ENCODE peak calls at places on chromosome 13, in seven cellular contexts. H is glutamatergic neuron, V is right atrium auricular region, G is fibroblast of lung, P is GM10248, W is activated B cell treated with CpG ODN at 0.5 μM for 24 hours, F is Caco-2. R is an unnamed sample.

GRCh38 chr13:34412817-34413365 is 529.2 kb upstream of the NBEA start:
- DNase-seq in P (no peak), G (no peak), V (no peak), H (no peak), W (no peak), F (no peak), R (no peak)

GRCh38 chr13:68107667-68108066 is 877.5 kb upstream of the PCDH9 start:
- DNase-seq in W (no peak), F (no peak), P (no peak), H (no peak), G (no peak), V (no peak), R (no peak)

GRCh38 chr13:27005556-27005955 is 166.1 kb downstream of the USP12 start:
- DNase-seq in G (no peak), V (no peak), W (no peak), P (no peak), H (no peak), F (no peak), R (no peak)

GRCh38 chr13:89695343-89696257 is 1651.9 kb upstream of the MIR17HG start:
- DNase-seq in F (peak; percentile 45), H (peak; percentile 62), V (no peak), W (no peak), G (peak; percentile 74), P (no peak), R (peak; percentile 8)

GRCh38 chr13:92224052-92224821 is 825.8 kb downstream of the GPC5 start:
- DNase-seq in F (no peak), G (peak; percentile 98), W (no peak), P (no peak), H (no peak), V (no peak), R (no peak)

GRCh38 chr13:90806905-90807304 is 540.6 kb upstream of the MIR17HG start:
- DNase-seq in F (no peak), G (no peak), H (no peak), P (no peak), V (no peak), W (no peak), R (no peak)

GRCh38 chr13:77868717-77869116 is 49.9 kb downstream of the EDNRB start:
- DNase-seq in P (no peak), W (no peak), H (no peak), V (no peak), G (no peak), F (no peak), R (no peak)

GRCh38 chr13:95968906-95969305 is 84.3 kb downstream of the UGGT2 start:
- DNase-seq in H (no peak), P (no peak), W (no peak), F (no peak), V (no peak), G (no peak), R (no peak)

GRCh38 chr13:30257433-30258099 is 49.8 kb downstream of the KATNAL1 start:
- DNase-seq in H (peak; percentile 22), W (no peak), P (peak; percentile 28), F (no peak), G (no peak), V (no peak), R (peak; percentile 35)

GRCh38 chr13:83622422-83622784 is 259.9 kb downstream of the SLITRK1 start:
- DNase-seq in P (no peak), H (no peak), W (no peak), F (no peak), G (no peak), V (no peak), R (no peak)

GRCh38 chr13:76286178-76286577 is 600.0 kb downstream of the KCTD12 start:
- DNase-seq in G (peak; percentile 69), V (no peak), W (no peak), F (no peak), H (no peak), P (no peak), R (no peak)

GRCh38 chr13:47080616-47081015 is 183.8 kb upstream of the HTR2A start:
- DNase-seq in G (no peak), V (no peak), H (no peak), F (no peak), W (no peak), P (no peak), R (no peak)

GRCh38 chr13:67156718-67157049 is 73.5 kb downstream of the PCDH9 start:
- DNase-seq in P (no peak), G (no peak), F (no peak), H (no peak), W (no peak), V (no peak), R (no peak)

GRCh38 chr13:64928704-64929499 is 2301.2 kb downstream of the PCDH9 start:
- DNase-seq in V (no peak), G (peak; percentile 69), W (no peak), P (peak; percentile 12), F (no peak), H (no peak), R (peak; percentile 16)

GRCh38 chr13:109751477-109751876 is 34.9 kb downstream of the IRS2 start:
- DNase-seq in W (no peak), F (no peak), G (no peak), P (no peak), H (no peak), V (no peak), R (no peak)

GRCh38 chr13:28819046-28819747 is 942 bp upstream of the MTUS2 start:
- DNase-seq in F (no peak), G (peak; percentile 17), V (no peak), W (no peak), H (no peak), P (peak; percentile 21), R (peak; percentile 35)

GRCh38 chr13:113976711-113977684 is 3.1 kb upstream of the C13orf46 start:
- DNase-seq in F (no peak), W (no peak), H (peak; percentile 10), V (no peak), P (no peak), G (peak; percentile 13), R (no peak)

GRCh38 chr13:33636955-33637670 is 180.8 kb upstream of the RFC3 start:
- DNase-seq in H (no peak), V (no peak), F (no peak), W (no peak), P (no peak), G (no peak), R (no peak)

GRCh38 chr13:98482476-98483444 is 94.1 kb downstream of the STK24 start:
- DNase-seq in W (no peak), P (peak; percentile 45), H (no peak), F (no peak), G (peak; percentile 92), V (peak; percentile 75), R (peak; percentile 64)

GRCh38 chr13:107223867-107224266 is 655.9 kb upstream of the ARGLU1 start:
- DNase-seq in W (no peak), H (no peak), F (no peak), G (no peak), P (no peak), V (no peak), R (no peak)

GRCh38 chr13:46232281-46232680 is 20.6 kb downstream of the LRRC63 start:
- DNase-seq in F (no peak), P (no peak), W (no peak), H (no peak), V (no peak), G (peak; percentile 7), R (no peak)

DNA sequence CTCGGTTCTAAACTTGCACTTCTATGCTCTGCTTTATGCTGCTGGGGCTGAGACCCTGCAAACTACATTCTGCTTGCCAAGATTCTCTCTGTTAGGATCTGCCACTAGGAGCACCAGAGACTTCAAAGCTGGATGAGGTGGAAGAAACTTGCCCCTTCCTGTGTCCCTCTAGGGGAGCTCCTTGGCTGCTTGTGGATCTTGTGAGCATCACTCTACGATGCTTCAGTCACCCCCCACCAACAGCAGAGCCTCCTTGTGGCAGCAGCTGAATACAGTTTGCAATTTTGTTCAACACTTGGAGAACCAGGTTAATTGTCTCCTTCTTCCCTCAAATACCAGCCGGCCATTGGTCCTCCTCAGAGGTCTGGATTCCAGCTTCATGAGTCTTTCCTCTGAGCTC is 310.6 kb downstream of the FGF14 start:
- DNase-seq in F (peak; percentile 51), H (no peak), P (no peak), V (no peak), G (no peak), W (no peak), R (no peak)
- TF ChIP-seq CTCF in F (peak; percentile 28), H (peak; percentile 31), P (no peak), V (no peak), G (no peak), W (no peak), R (no peak)

GRCh38 chr13:51361111-51361510 is 21.6 kb downstream of the SERPINE3 start:
- DNase-seq in V (no peak), H (no peak), F (no peak), P (no peak), W (no peak), G (no peak), R (no peak)
- TF ChIP-seq CTCF in V (no peak), H (no peak), F (no peak), P (no peak), W (no peak), G (no peak), R (no peak)

GRCh38 chr13:23703241-23703640 is 133.0 kb downstream of the TNFRSF19 start:
- DNase-seq in P (no peak), G (no peak), V (no peak), W (no peak), H (no peak), F (no peak), R (no peak)

GRCh38 chr13:23707674-23708073 is 137.5 kb downstream of the TNFRSF19 start:
- DNase-seq in H (no peak), V (no peak), F (no peak), W (no peak), P (no peak), G (peak; percentile 52), R (no peak)

GRCh38 chr13:23701646-23702045 is 131.4 kb downstream of the TNFRSF19 start:
- DNase-seq in V (peak; percentile 92), F (no peak), W (no peak), G (peak; percentile 65), P (no peak), H (no peak), R (no peak)

GRCh38 chr13:23709521-23709920 is 139.3 kb downstream of the TNFRSF19 start:
- DNase-seq in H (no peak), W (no peak), G (no peak), F (no peak), V (no peak), P (no peak), R (no peak)

DNA sequence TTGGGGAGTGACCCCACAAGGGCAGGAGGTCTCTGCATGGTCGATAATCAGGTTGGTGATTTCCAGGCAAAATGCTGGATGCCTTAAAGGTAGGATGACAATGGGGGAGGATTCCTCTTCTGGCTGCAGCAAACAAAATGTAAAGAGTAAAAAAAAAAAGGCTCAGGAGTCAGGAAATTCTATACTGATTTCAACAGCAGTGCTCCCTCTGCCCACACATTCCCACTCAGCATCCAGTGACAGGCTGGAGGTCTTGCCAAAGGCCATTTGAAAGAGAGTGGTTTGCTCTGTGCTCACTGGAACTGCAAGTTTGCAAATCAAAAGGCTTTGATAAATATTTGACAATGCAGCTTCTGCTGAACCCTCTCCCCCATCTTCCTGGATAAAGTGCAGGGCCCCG is 135.4 kb downstream of the TNFRSF19 start:
- DNase-seq in G (peak; percentile 79), V (no peak), P (no peak), F (no peak), W (no peak), H (no peak), R (no peak)
- TF ChIP-seq CTCF in G (no peak), V (no peak), P (no peak), F (no peak), W (no peak), H (no peak), R (no peak)

DNA sequence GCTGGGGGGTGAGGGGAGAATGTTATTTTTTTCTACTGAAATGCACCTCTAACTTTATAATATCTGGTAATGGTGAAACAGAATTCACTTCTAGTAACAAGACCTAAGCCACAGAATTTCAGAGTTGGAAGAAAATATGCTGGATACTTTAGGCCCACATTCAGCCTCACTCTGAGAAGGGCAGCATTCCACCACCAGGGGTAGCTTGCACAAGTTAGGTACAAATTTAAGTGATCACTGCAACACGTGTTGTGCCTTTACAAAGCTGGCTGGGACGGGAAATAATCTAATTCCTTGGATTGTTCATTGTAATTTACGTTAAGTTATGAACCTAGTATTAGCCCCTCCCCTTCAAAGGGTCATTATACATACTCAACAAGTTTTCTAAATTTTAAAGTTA is 192.3 kb downstream of the RGCC start:
- DNase-seq in V (no peak), F (peak; percentile 52), P (no peak), G (peak; percentile 42), W (no peak), H (no peak), R (no peak)
- TF ChIP-seq CTCF in V (peak; percentile 42), F (peak; percentile 47), P (no peak), G (peak; percentile 16), W (no peak), H (no peak), R (no peak)